ENCODE peak calls at places on chromosome 19, in four cellular contexts. D is Peyer's patch, O is HEK293T, B is posterior cingulate gyrus. I is an unnamed sample.

GRCh38 chr19:33456076-33456844 is 65.3 kb downstream of the PEPD start:
- DNase-seq in O (no peak), B (no peak), D (no peak), I (no peak)

GRCh38 chr19:32318884-32319520 is 26.4 kb upstream of the ZNF507 start:
- DNase-seq in D (no peak), O (peak), B (no peak), I (peak)

GRCh38 chr19:3899531-3900294 is 19.2 kb downstream of the ATCAY start:
- DNase-seq in B (no peak), D (no peak), O (no peak), I (no peak)

GRCh38 chr19:11261902-11262839 is at the start of gene DOCK6:
- DNase-seq in D (peak), B (no peak), O (peak), I (no peak)

GRCh38 chr19:12668937-12669271 is 2.3 kb downstream of the WDR83 start:
- DNase-seq in O (no peak), B (peak), D (peak), I (no peak)

GRCh38 chr19:15010497-15011255 is 31.0 kb upstream of the SLC1A6 start:
- DNase-seq in D (no peak), B (no peak), O (no peak), I (no peak)

GRCh38 chr19:19103167-19103566 is 35.1 kb downstream of the TMEM161A start:
- DNase-seq in B (no peak), D (no peak), O (no peak), I (no peak)

GRCh38 chr19:41192574-41193419 is at the start of gene CYP2S1:
- DNase-seq in O (peak), B (no peak), D (no peak), I (no peak)

GRCh38 chr19:54138777-54139256 is 1.3 kb downstream of the CNOT3 start:
- DNase-seq in B (no peak), D (no peak), O (no peak), I (no peak)

GRCh38 chr19:10191347-10191746 is 3.4 kb downstream of the DNMT1 start:
- DNase-seq in D (no peak), B (no peak), O (no peak), I (no peak)

GRCh38 chr19:47762615-47763308 is 15.7 kb upstream of the SELENOW start:
- DNase-seq in O (no peak), D (no peak), B (no peak), I (no peak)

GRCh38 chr19:18672606-18673337 is 10.7 kb upstream of the CRTC1 start:
- DNase-seq in O (no peak), D (no peak), B (peak), I (peak)

GRCh38 chr19:55149078-55150003 is at the start of gene TNNT1:
- DNase-seq in O (no peak), D (no peak), B (no peak), I (no peak)